ENCODE peak calls at places on chromosomes 4 and X, in five cellular contexts. Y is left ventricle myocardium inferior, Z is cardiac fibroblast, B is fibroblast of lung, K is thoracic aorta. Q is an unnamed sample.

GRCh38 chrX:41045960-41046567 is 39.2 kb upstream of the USP9X start:
- DNase-seq in Y (no peak), Z (peak), B (peak), K (no peak), Q (peak)

GRCh38 chr4:65653740-65654361 is 16.4 kb downstream of the EPHA5 start:
- DNase-seq in Y (no peak), Z (peak), B (no peak), K (no peak), Q (no peak)

GRCh38 chr4:187387709-187388108 is 607.9 kb upstream of the ZFP42 start:
- DNase-seq in Y (no peak), Z (peak), B (peak), K (no peak), Q (peak)

GRCh38 chr4:182808673-182809416 is 108.3 kb downstream of the DCTD start:
- DNase-seq in Y (no peak), Z (no peak), B (no peak), K (no peak), Q (no peak)

GRCh38 chr4:27308379-27308778 is 447.7 kb downstream of the STIM2 start:
- DNase-seq in Y (no peak), Z (no peak), B (no peak), K (no peak), Q (no peak)

GRCh38 chr4:42371306-42372063 is 25.8 kb upstream of the SHISA3 start:
- DNase-seq in Y (no peak), Z (peak), B (peak), K (no peak), Q (peak)

GRCh38 chrX:101287402-101287801 is 3.7 kb downstream of the TAF7L start:
- DNase-seq in Y (no peak), Z (peak), B (peak), K (no peak), Q (peak)

GRCh38 chr4:96009720-96010119 is 169.8 kb downstream of the PDHA2 start:
- DNase-seq in Y (no peak), Z (peak), B (peak), K (no peak), Q (peak)

GRCh38 chrX:74300869-74301268 is 3.1 kb upstream of the ZCCHC13 start:
- DNase-seq in Y (no peak), Z (no peak), B (no peak), K (no peak), Q (no peak)

GRCh38 chr4:147543039-147543438 is 62.1 kb downstream of the EDNRA start:
- DNase-seq in Y (no peak), Z (no peak), B (peak), K (no peak), Q (peak)

GRCh38 chr4:147542229-147542990 is 61.5 kb downstream of the EDNRA start:
- DNase-seq in Y (no peak), Z (no peak), B (no peak), K (no peak), Q (peak)

GRCh38 chr4:147535161-147535560 is 54.3 kb downstream of the EDNRA start:
- DNase-seq in Y (no peak), Z (no peak), B (no peak), K (no peak), Q (no peak)

DNA sequence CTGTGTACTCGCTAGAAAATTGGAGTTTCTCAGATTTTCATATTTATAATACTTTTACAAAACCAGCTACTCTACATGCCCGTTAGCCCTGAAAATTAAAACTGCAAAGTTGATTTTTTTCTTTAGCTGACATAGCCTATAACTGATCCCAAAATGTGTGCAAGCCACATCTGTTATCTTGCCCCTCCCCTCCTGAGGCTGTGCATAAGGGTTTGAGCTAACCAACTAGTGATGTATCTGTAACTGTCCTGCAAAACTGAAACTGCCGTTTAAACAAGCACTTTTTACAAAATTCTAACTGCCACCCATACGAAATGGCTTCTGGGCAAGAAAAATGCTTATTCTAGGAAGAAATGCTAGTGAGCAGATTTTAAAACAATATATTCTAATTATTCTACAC is 59.1 kb downstream of the EDNRA start:
- DNase-seq in Y (no peak), Z (no peak), B (no peak), K (no peak), Q (no peak)
- H3K4me3 ChIP-seq in Y (no peak), Z (no peak), B (no peak), K (no peak), Q (no peak)

GRCh38 chr4:93996895-93997294 is 168.3 kb downstream of the ATOH1 start:
- DNase-seq in Y (no peak), Z (no peak), B (no peak), K (no peak), Q (no peak)

GRCh38 chr4:94000559-94000958 is 172.0 kb downstream of the ATOH1 start:
- DNase-seq in Y (no peak), Z (no peak), B (no peak), K (no peak), Q (no peak)
- TF ChIP-seq CTCF in Y (no peak), Z (no peak), B (no peak), K (no peak), Q (no peak)

GRCh38 chr4:127660486-127660885 is 27.7 kb downstream of the INTU start:
- DNase-seq in Y (no peak), Z (no peak), B (no peak), K (no peak), Q (no peak)
- H3K4me3 ChIP-seq in Y (no peak), Z (no peak), B (no peak), K (no peak), Q (no peak)

DNA sequence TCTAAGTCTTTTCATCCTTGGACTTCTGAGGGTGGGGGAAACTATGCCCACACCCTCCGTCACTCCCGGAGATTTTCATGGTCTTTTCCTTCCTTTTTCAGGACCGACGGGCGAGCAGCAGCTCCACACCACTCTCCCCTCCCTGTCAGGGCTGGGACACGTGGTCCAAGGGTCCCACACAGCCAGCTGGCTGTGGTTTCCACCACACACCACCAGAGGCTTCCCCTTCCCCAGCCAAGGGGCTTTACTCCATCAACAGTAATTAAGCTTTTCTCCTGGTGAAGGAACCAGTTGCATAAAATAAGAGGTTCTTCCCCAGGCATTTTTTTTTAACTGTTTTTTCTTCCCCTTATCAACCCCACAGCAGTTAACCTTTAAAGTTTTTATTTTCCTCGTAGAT is 453.9 kb downstream of the GPAT3 start:
- DNase-seq in Y (no peak), Z (no peak), B (no peak), K (no peak), Q (no peak)
- TF ChIP-seq CTCF in Y (no peak), Z (no peak), B (no peak), K (no peak), Q (no peak)

GRCh38 chr4:184283659-184284335 is 66.1 kb upstream of the ENPP6 start:
- DNase-seq in Y (no peak), Z (no peak), B (no peak), K (no peak), Q (no peak)

GRCh38 chr4:184282251-184282713 is 64.6 kb upstream of the ENPP6 start:
- DNase-seq in Y (no peak), Z (no peak), B (no peak), K (no peak), Q (no peak)

GRCh38 chr4:184284742-184285141 is 67.1 kb upstream of the ENPP6 start:
- DNase-seq in Y (no peak), Z (no peak), B (no peak), K (no peak), Q (no peak)

GRCh38 chr4:184282895-184283654 is 65.4 kb upstream of the ENPP6 start:
- DNase-seq in Y (no peak), Z (no peak), B (peak), K (no peak), Q (no peak)

DNA sequence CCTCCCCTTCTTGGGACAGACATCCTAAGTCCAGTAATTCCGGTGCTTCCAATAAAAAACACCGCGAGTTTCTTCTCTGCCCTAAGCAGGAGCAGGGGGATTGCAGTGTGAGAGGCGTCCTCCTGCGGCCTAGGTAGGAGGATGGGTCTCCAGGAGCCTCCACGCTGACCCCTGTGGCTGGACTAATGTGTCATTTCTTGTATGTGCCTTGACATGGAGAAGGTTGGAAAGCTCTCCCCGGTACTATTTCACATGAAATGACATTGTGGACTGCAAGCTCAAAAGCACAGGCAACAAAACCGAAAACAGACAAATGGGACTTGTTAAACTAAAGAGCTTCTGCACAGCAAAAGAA is 66.6 kb upstream of the ENPP6 start:
- DNase-seq in Y (no peak), Z (no peak), B (no peak), K (no peak), Q (peak)
- H3K4me3 ChIP-seq in Y (peak), Z (no peak), B (no peak), K (no peak), Q (no peak)

DNA sequence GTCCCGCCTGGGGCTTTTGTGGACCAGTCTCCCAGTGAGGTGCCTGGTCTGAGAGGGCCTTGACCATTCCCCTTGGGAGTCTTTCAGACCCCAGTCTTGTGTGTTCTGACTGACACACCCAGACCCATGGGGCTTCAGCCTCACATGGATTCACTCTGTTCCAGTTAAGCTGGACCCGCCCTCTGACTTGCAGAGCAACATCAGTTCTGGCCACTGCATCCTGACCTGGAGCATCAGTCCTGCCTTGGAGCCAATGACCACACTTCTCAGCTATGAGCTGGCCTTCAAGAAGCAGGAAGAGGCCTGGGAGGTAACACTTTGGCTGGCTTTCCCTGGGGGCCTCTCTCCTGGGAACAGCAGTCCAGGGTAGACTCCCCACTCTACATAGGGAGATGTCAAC is 6.8 kb downstream of the IL9R start:
- DNase-seq in Y (no peak), Z (no peak), B (no peak), K (no peak), Q (no peak)
- TF ChIP-seq CTCF in Y (no peak), Z (no peak), B (no peak), K (no peak), Q (no peak)

GRCh38 chr4:110643096-110643495 is 20.2 kb upstream of the PITX2 start:
- DNase-seq in Y (no peak), Z (no peak), B (no peak), K (no peak), Q (no peak)
- H3K4me3 ChIP-seq in Y (no peak), Z (no peak), B (no peak), K (no peak), Q (no peak)

GRCh38 chr4:2797545-2798305 is 4.8 kb downstream of the SH3BP2 start:
- DNase-seq in Y (no peak), Z (no peak), B (no peak), K (no peak), Q (no peak)
- TF ChIP-seq CTCF in Y (no peak), Z (no peak), B (no peak), K (no peak), Q (no peak)

Q was measured in fibroblast of villous mesenchyme.